ENCODE peak calls at places on chromosome 16, in five cellular contexts. G, A, K, I and S are unnamed samples.

GRCh38 chr16:28213396-28213795 is 1.6 kb upstream of the XPO6 start:
- DNase-seq in G (no peak), A (no peak), K (no peak), I (no peak), S (no peak)

GRCh38 chr16:66270333-66270927 is 96.1 kb upstream of the CDH5 start:
- DNase-seq in G (peak; percentile 89), A (peak; percentile 17), K (no peak), I (no peak), S (peak; percentile 77)

GRCh38 chr16:9738690-9739089 is 443.5 kb downstream of the GRIN2A start:
- DNase-seq in G (no peak), A (no peak), K (no peak), I (no peak), S (no peak)

GRCh38 chr16:13325396-13325795 is 424.0 kb downstream of the SHISA9 start:
- DNase-seq in G (no peak), A (no peak), K (no peak), I (no peak), S (no peak)

GRCh38 chr16:50467943-50468748 is 80.0 kb upstream of the NKD1 start:
- DNase-seq in G (peak; percentile 70), A (no peak), K (no peak), I (no peak), S (peak; percentile 34)

GRCh38 chr16:50497592-50497991 is 50.6 kb upstream of the NKD1 start:
- DNase-seq in G (no peak), A (no peak), K (peak; percentile 35), I (no peak), S (no peak)

GRCh38 chr16:66516808-66517585 is 32.9 kb downstream of the TK2 start:
- DNase-seq in G (peak; percentile 96), A (peak; percentile 57), K (peak; percentile 99), I (peak; percentile 98), S (no peak)

GRCh38 chr16:83906690-83907089 is 7.8 kb downstream of the MLYCD start:
- DNase-seq in G (no peak), A (no peak), K (no peak), I (no peak), S (no peak)

GRCh38 chr16:11038777-11039176 is 94.4 kb downstream of the CLEC16A start:
- DNase-seq in G (no peak), A (no peak), K (no peak), I (peak; percentile 95), S (no peak)

GRCh38 chr16:72015124-72015523 is 6.6 kb downstream of the DHODH start:
- DNase-seq in G (no peak), A (no peak), K (no peak), I (no peak), S (no peak)

GRCh38 chr16:78751601-78752000 is 652.1 kb downstream of the WWOX start:
- DNase-seq in G (no peak), A (no peak), K (no peak), I (no peak), S (no peak)

GRCh38 chr16:53785044-53785443 is 81.1 kb downstream of the FTO start:
- DNase-seq in G (no peak), A (no peak), K (no peak), I (no peak), S (no peak)

GRCh38 chr16:74608944-74609343 is 2.0 kb upstream of the GLG1 start:
- DNase-seq in G (no peak), A (no peak), K (no peak), I (no peak), S (no peak)

GRCh38 chr16:16045879-16046278 is 96.5 kb downstream of the ABCC1 start:
- DNase-seq in G (no peak), A (no peak), K (no peak), I (no peak), S (no peak)
- TF ChIP-seq CTCF in G (peak; percentile 28), A (no peak), K (peak; percentile 12), I (no peak), S (peak; percentile 23)

DNA sequence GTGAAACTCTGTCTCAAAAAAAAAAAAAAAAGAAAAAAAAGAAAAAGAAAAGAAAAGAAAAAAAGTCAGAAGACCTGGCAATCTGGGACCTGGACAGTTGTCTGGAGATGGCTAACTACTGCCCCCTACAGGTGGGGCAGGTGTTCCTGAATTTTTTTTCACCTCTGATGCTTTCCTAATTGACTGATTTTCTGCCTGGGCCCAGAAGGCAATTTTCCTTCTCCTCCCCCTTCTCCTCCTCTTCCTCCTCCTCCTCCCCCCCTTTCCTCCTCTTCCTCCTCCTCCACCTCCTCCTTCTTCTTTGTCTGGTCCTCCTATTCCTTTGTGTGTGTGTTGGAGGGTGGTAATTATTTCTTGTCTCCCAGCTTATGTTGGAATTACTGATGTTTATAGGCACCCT is 26.7 kb downstream of the IRX5 start:
- DNase-seq in G (peak; percentile 51), A (no peak), K (no peak), I (peak; percentile 51), S (no peak)
- TF ChIP-seq CTCF in G (peak; percentile 30), A (no peak), K (peak; percentile 47), I (peak; percentile 83), S (peak; percentile 46)

DNA sequence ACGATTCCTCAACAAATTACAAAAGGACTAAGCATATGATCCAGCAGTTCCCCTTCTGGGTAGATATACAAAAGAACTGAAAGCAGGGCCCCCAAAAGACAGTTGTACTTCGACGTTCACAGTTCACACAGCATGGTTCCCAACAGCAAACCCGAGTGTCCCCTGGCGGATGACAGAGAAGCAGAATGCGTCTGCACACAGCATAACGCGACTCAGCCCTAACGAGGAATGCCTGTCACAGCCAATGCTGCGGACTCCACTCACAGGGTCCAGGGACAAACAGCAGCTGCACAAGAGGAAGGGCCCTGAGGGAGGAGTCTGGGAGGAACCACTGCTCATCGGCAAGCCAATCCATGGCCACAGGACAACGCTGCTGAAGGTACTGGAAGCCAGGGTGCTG is 132.9 kb downstream of the ANKRD11 start:
- DNase-seq in G (no peak), A (no peak), K (no peak), I (no peak), S (no peak)
- TF ChIP-seq CTCF in G (no peak), A (no peak), K (no peak), I (no peak), S (no peak)

GRCh38 chr16:1579214-1579613 is 32.7 kb downstream of the IFT140 start:
- DNase-seq in G (no peak), A (no peak), K (no peak), I (no peak), S (no peak)
- TF ChIP-seq CTCF in G (no peak), A (no peak), K (no peak), I (no peak), S (no peak)

DNA sequence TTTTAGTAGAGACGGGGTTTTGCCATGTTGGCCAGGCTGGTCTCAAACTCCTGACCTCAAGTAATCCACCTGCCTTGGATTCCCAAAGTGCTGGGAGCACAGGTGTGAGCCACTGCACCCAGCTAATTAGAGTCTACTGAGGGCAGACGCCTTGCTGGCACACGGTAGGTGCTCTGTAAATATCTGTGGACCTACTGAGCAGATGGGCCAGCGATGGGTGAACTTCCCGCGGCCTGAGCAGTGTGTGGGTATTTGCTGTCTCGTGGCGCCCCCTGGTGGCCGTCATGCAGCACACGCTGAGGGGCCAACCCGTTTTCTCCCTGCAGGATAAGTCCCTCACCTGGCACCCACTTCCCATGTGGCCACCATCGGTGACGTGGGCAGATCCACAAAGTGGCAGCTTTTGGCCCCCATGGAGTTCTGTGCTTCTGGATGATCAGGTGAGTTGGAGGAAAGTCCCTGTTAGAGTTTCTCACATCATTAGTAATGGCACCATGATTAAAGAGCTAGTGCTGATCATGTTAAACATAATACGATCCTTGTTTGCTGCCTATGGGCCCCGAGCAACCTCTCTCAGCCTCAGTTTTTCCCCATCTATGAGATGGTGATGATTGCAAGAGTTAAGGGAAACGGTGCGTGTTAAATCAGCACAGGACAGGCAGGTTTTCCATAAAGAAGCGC is 40.7 kb downstream of the ZDHHC7 start:
- DNase-seq in G (peak; percentile 88), A (peak; percentile 66), K (no peak), I (peak; percentile 61), S (peak; percentile 69)
- TF ChIP-seq CTCF in G (peak; percentile 86), A (peak; percentile 91), K (peak; percentile 89), I (peak; percentile 95), S (peak; percentile 98)

DNA sequence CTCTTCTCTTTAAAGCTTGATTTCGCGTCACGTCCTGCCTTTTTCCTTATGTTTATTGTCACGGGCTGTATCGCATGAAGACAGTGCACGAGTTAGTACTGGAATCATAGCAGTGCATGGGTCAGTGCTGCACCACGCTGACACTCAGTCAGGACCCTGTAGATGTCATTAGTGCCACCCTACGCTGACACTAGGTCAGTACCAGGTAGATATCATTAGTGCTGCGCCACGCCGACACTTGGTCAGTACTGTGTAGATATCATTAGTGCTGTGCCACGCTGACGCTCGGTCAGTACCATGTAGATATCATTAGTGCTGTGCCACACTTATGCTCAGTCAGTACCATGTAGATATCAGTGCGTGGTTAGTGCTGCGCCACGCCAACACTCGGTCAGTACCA is 106.2 kb upstream of the ZNF469 start:
- DNase-seq in G (no peak), A (no peak), K (no peak), I (no peak), S (no peak)
- TF ChIP-seq CTCF in G (no peak), A (no peak), K (no peak), I (no peak), S (no peak)